ENCODE peak calls at places on chromosomes 5 and 9, in nine cellular contexts. C, H, S, J, E, M, G, W and O are unnamed samples.

GRCh38 chr5:116661419-116661818 is 86.8 kb upstream of the SEMA6A start:
- DNase-seq in C (no peak), H (no peak), S (no peak), J (no peak), E (no peak), M (no peak), G (no peak), W (no peak), O (no peak)

GRCh38 chr9:107281164-107281563 is 1.9 kb upstream of the RAD23B start:
- DNase-seq in C (no peak), H (no peak), S (no peak), J (no peak), E (peak), M (no peak), G (no peak), W (no peak), O (no peak)

GRCh38 chr9:132586830-132587483 is 4.6 kb downstream of the BARHL1 start:
- DNase-seq in C (no peak), H (no peak), S (no peak), J (no peak), E (peak), M (no peak), G (no peak), W (no peak), O (no peak)

GRCh38 chr5:53362521-53362941 is 117.9 kb upstream of the FST start:
- DNase-seq in C (no peak), H (no peak), S (no peak), J (no peak), E (no peak), M (peak), G (peak), W (no peak), O (no peak)

GRCh38 chr9:95854386-95855015 is 21.0 kb upstream of the ERCC6L2 start:
- DNase-seq in C (no peak), H (no peak), S (no peak), J (no peak), E (no peak), M (no peak), G (peak), W (no peak), O (no peak)

GRCh38 chr5:22852807-22853670 is at the start of gene CDH12:
- DNase-seq in C (no peak), H (peak), S (peak), J (no peak), E (peak), M (no peak), G (peak), W (no peak), O (no peak)

GRCh38 chr5:53381-54174 is 38.4 kb upstream of the PLEKHG4B start:
- DNase-seq in C (no peak), H (peak), S (peak), J (peak), E (no peak), M (no peak), G (peak), W (no peak), O (no peak)

GRCh38 chr5:124627815-124628214 is 118.6 kb downstream of the ZNF608 start:
- DNase-seq in C (no peak), H (no peak), S (no peak), J (no peak), E (no peak), M (no peak), G (no peak), W (no peak), O (no peak)

GRCh38 chr5:149397530-149397929 is 18.4 kb upstream of the IL17B start:
- DNase-seq in C (no peak), H (no peak), S (no peak), J (peak), E (no peak), M (no peak), G (no peak), W (no peak), O (no peak)

GRCh38 chr9:109115931-109116541 is 3.7 kb downstream of the TMEM245 start:
- DNase-seq in C (no peak), H (no peak), S (no peak), J (peak), E (no peak), M (no peak), G (no peak), W (no peak), O (no peak)